ENCODE peak calls at places on chromosomes 5 and 9, in four cellular contexts. One of them, this sample, is unnamed.

GRCh38 chr9:116713266-116713665 is 26.2 kb downstream of the TRIM32 start:
- DNase-seq in left ventricle myocardium inferior: no peak
- DNase-seq in HCT116: no peak
- DNase-seq in ovary: no peak
- DNase-seq in this sample: no peak

GRCh38 chr5:83394190-83394589 is 77.4 kb upstream of the VCAN start:
- DNase-seq in HCT116: no peak
- DNase-seq in left ventricle myocardium inferior: no peak
- DNase-seq in ovary: no peak
- DNase-seq in this sample: no peak

GRCh38 chr5:125186911-125187375 is 440.5 kb upstream of the ZNF608 start:
- DNase-seq in ovary: no peak
- DNase-seq in left ventricle myocardium inferior: no peak
- DNase-seq in HCT116: no peak
- DNase-seq in this sample: no peak

GRCh38 chr9:128203024-128203841 is at the start of gene DNM1:
- DNase-seq in HCT116: no peak
- DNase-seq in ovary: peak; percentile 55
- DNase-seq in left ventricle myocardium inferior: peak; percentile 61
- DNase-seq in this sample: peak; percentile 65

GRCh38 chr5:10903786-10904560 is 142.9 kb upstream of the DAP start:
- DNase-seq in ovary: no peak
- DNase-seq in left ventricle myocardium inferior: no peak
- DNase-seq in HCT116: no peak
- DNase-seq in this sample: no peak

GRCh38 chr5:89343666-89344065 is 460.7 kb upstream of the MEF2C start:
- DNase-seq in ovary: no peak
- DNase-seq in HCT116: no peak
- DNase-seq in left ventricle myocardium inferior: no peak
- DNase-seq in this sample: no peak

GRCh38 chr9:126057869-126058467 is 268.7 kb upstream of the MVB12B start:
- DNase-seq in ovary: no peak
- DNase-seq in HCT116: no peak
- DNase-seq in left ventricle myocardium inferior: no peak
- DNase-seq in this sample: no peak

GRCh38 chr9:89532478-89532877 is 34.6 kb upstream of the SEMA4D start:
- DNase-seq in HCT116: no peak
- DNase-seq in ovary: no peak
- DNase-seq in left ventricle myocardium inferior: no peak
- DNase-seq in this sample: no peak

GRCh38 chr5:82719368-82719767 is 357.8 kb downstream of the TMEM167A start:
- DNase-seq in left ventricle myocardium inferior: no peak
- DNase-seq in ovary: no peak
- DNase-seq in HCT116: no peak
- DNase-seq in this sample: no peak

GRCh38 chr5:142669479-142669878 is 16.4 kb downstream of the FGF1 start:
- DNase-seq in HCT116: no peak
- DNase-seq in left ventricle myocardium inferior: no peak
- DNase-seq in ovary: no peak
- DNase-seq in this sample: no peak

GRCh38 chr9:113909421-113909820 is 33.3 kb downstream of the ZNF618 start:
- DNase-seq in ovary: no peak
- DNase-seq in HCT116: no peak
- DNase-seq in left ventricle myocardium inferior: no peak
- DNase-seq in this sample: no peak

GRCh38 chr5:75510417-75510835 is 1.0 kb downstream of the CERT1 start:
- DNase-seq in left ventricle myocardium inferior: no peak
- DNase-seq in ovary: no peak
- DNase-seq in HCT116: no peak
- DNase-seq in this sample: no peak

GRCh38 chr5:159906957-159907356 is 9.3 kb upstream of the ADRA1B start:
- DNase-seq in ovary: no peak
- DNase-seq in left ventricle myocardium inferior: no peak
- DNase-seq in HCT116: no peak
- DNase-seq in this sample: no peak

GRCh38 chr5:94433393-94434149 is 184.8 kb downstream of the KIAA0825 start:
- DNase-seq in HCT116: peak; percentile 73
- DNase-seq in left ventricle myocardium inferior: no peak
- DNase-seq in ovary: no peak
- DNase-seq in this sample: no peak

GRCh38 chr9:117019242-117019641 is 332.1 kb downstream of the TRIM32 start:
- DNase-seq in ovary: no peak
- DNase-seq in HCT116: no peak
- DNase-seq in left ventricle myocardium inferior: no peak
- DNase-seq in this sample: no peak

GRCh38 chr5:88787856-88788255 is 95.1 kb downstream of the MEF2C start:
- DNase-seq in left ventricle myocardium inferior: no peak
- DNase-seq in HCT116: no peak
- DNase-seq in ovary: no peak
- DNase-seq in this sample: no peak

GRCh38 chr5:42641321-42642005 is 115.2 kb upstream of the CCDC152 start:
- DNase-seq in left ventricle myocardium inferior: no peak
- DNase-seq in HCT116: no peak
- DNase-seq in ovary: no peak
- DNase-seq in this sample: no peak

GRCh38 chr5:38338455-38338854 is 80.1 kb downstream of the EGFLAM start:
- DNase-seq in HCT116: no peak
- DNase-seq in left ventricle myocardium inferior: no peak
- DNase-seq in ovary: no peak
- DNase-seq in this sample: no peak

GRCh38 chr5:108430931-108431608 is 49.2 kb upstream of the FBXL17 start:
- DNase-seq in ovary: no peak
- DNase-seq in left ventricle myocardium inferior: no peak
- DNase-seq in HCT116: no peak
- DNase-seq in this sample: no peak

GRCh38 chr9:123339666-123340414 is 16.2 kb upstream of the CRB2 start:
- DNase-seq in left ventricle myocardium inferior: no peak
- DNase-seq in ovary: no peak
- DNase-seq in HCT116: no peak
- DNase-seq in this sample: no peak

GRCh38 chr5:74636149-74636548 is 4.4 kb downstream of the ENC1 start:
- DNase-seq in left ventricle myocardium inferior: no peak
- DNase-seq in HCT116: no peak
- DNase-seq in ovary: no peak
- DNase-seq in this sample: no peak

GRCh38 chr5:171931163-171931562 is 75.3 kb downstream of the FBXW11 start:
- DNase-seq in left ventricle myocardium inferior: no peak
- DNase-seq in ovary: no peak
- DNase-seq in HCT116: no peak
- DNase-seq in this sample: no peak

GRCh38 chr5:173495225-173495904 is 121.1 kb downstream of the BOD1 start:
- DNase-seq in ovary: no peak
- DNase-seq in HCT116: no peak
- DNase-seq in left ventricle myocardium inferior: no peak
- DNase-seq in this sample: no peak

GRCh38 chr5:94802450-94802849 is 184.0 kb downstream of the SLF1 start:
- DNase-seq in ovary: no peak
- DNase-seq in HCT116: no peak
- DNase-seq in left ventricle myocardium inferior: no peak
- DNase-seq in this sample: no peak

GRCh38 chr5:168401880-168402279 is 84.4 kb upstream of the RARS1 start:
- DNase-seq in HCT116: no peak
- DNase-seq in left ventricle myocardium inferior: no peak
- DNase-seq in ovary: no peak
- DNase-seq in this sample: no peak

GRCh38 chr5:113212244-113212920 is 222.4 kb downstream of the TSSK1B start:
- DNase-seq in left ventricle myocardium inferior: peak; percentile 55
- DNase-seq in ovary: no peak
- DNase-seq in HCT116: no peak
- DNase-seq in this sample: no peak

GRCh38 chr5:74665246-74665645 is 19.8 kb upstream of the HEXB start:
- DNase-seq in ovary: no peak
- DNase-seq in HCT116: no peak
- DNase-seq in left ventricle myocardium inferior: no peak
- DNase-seq in this sample: no peak

GRCh38 chr9:1979815-1980367 is 35.3 kb upstream of the SMARCA2 start:
- DNase-seq in ovary: peak; percentile 27
- DNase-seq in HCT116: no peak
- DNase-seq in left ventricle myocardium inferior: peak; percentile 15
- DNase-seq in this sample: no peak

GRCh38 chr5:80275347-80275746 is 19.5 kb upstream of the SERINC5 start:
- DNase-seq in HCT116: no peak
- DNase-seq in left ventricle myocardium inferior: no peak
- DNase-seq in ovary: no peak
- DNase-seq in this sample: no peak

GRCh38 chr5:2657151-2657550 is 94.3 kb downstream of the IRX2 start:
- DNase-seq in left ventricle myocardium inferior: no peak
- DNase-seq in HCT116: no peak
- DNase-seq in ovary: no peak
- DNase-seq in this sample: no peak

GRCh38 chr9:105024529-105024928 is 96.6 kb upstream of the ABCA1 start:
- DNase-seq in left ventricle myocardium inferior: no peak
- DNase-seq in HCT116: no peak
- DNase-seq in ovary: no peak
- DNase-seq in this sample: no peak

GRCh38 chr5:73780297-73781080 is 154.5 kb downstream of the ARHGEF28 start:
- DNase-seq in HCT116: no peak
- DNase-seq in ovary: no peak
- DNase-seq in left ventricle myocardium inferior: no peak
- DNase-seq in this sample: no peak

GRCh38 chr9:110443878-110444245 is 106.2 kb upstream of the TXNDC8 start:
- DNase-seq in left ventricle myocardium inferior: no peak
- DNase-seq in HCT116: no peak
- DNase-seq in ovary: no peak
- DNase-seq in this sample: no peak

GRCh38 chr5:93604119-93604963 is 21.3 kb downstream of the NR2F1 start:
- DNase-seq in ovary: peak; percentile 50
- DNase-seq in HCT116: no peak
- DNase-seq in left ventricle myocardium inferior: no peak
- DNase-seq in this sample: no peak

GRCh38 chr5:6576861-6577501 is 55.9 kb downstream of the NSUN2 start:
- DNase-seq in ovary: no peak
- DNase-seq in left ventricle myocardium inferior: no peak
- DNase-seq in HCT116: peak; percentile 44
- DNase-seq in this sample: no peak

GRCh38 chr5:133357758-133358157 is 254.6 kb downstream of the FSTL4 start:
- DNase-seq in ovary: no peak
- DNase-seq in HCT116: no peak
- DNase-seq in left ventricle myocardium inferior: no peak
- DNase-seq in this sample: no peak

GRCh38 chr5:55535199-55535905 is 588 bp upstream of the PLPP1 start:
- DNase-seq in ovary: no peak
- DNase-seq in HCT116: no peak
- DNase-seq in left ventricle myocardium inferior: no peak
- DNase-seq in this sample: no peak
- H3K4me1 ChIP-seq in ovary: peaks cover 5% of the 10 kb centered on the region
- H3K4me1 ChIP-seq in HCT116: peaks cover 19% of the 10 kb centered on the region
- H3K4me1 ChIP-seq in left ventricle myocardium inferior: peaks cover 56% of the 10 kb centered on the region
- H3K4me1 ChIP-seq in this sample: peaks cover 13% of the 10 kb centered on the region

GRCh38 chr5:16457853-16458252 is 7.7 kb downstream of the ZNF622 start:
- DNase-seq in HCT116: no peak
- DNase-seq in ovary: no peak
- DNase-seq in left ventricle myocardium inferior: no peak
- DNase-seq in this sample: no peak
- H3K4me1 ChIP-seq in HCT116: no peaks in the 10 kb centered on the region
- H3K4me1 ChIP-seq in ovary: peaks cover 4% of the 10 kb centered on the region
- H3K4me1 ChIP-seq in left ventricle myocardium inferior: peaks cover 96% of the 10 kb centered on the region
- H3K4me1 ChIP-seq in this sample: peaks cover 21% of the 10 kb centered on the region

GRCh38 chr5:135051872-135052271 is 17.8 kb upstream of the PITX1 start:
- DNase-seq in left ventricle myocardium inferior: no peak
- DNase-seq in HCT116: no peak
- DNase-seq in ovary: no peak
- DNase-seq in this sample: no peak
- H3K4me1 ChIP-seq in left ventricle myocardium inferior: peaks cover 19% of the 10 kb centered on the region
- H3K4me1 ChIP-seq in HCT116: peaks cover 8% of the 10 kb centered on the region
- H3K4me1 ChIP-seq in ovary: no peaks in the 10 kb centered on the region
- H3K4me1 ChIP-seq in this sample: no peaks in the 10 kb centered on the region

GRCh38 chr5:59126665-59127354 is 543.9 kb downstream of the RAB3C start:
- DNase-seq in ovary: no peak
- DNase-seq in left ventricle myocardium inferior: no peak
- DNase-seq in HCT116: no peak
- DNase-seq in this sample: no peak

GRCh38 chr5:59124983-59125960 is 542.4 kb downstream of the RAB3C start:
- DNase-seq in left ventricle myocardium inferior: no peak
- DNase-seq in ovary: no peak
- DNase-seq in HCT116: no peak
- DNase-seq in this sample: no peak

GRCh38 chr5:59125961-59126360 is 543.1 kb downstream of the RAB3C start:
- DNase-seq in left ventricle myocardium inferior: no peak
- DNase-seq in HCT116: no peak
- DNase-seq in ovary: no peak
- DNase-seq in this sample: no peak

GRCh38 chr5:59119480-59119879 is 536.6 kb downstream of the RAB3C start:
- DNase-seq in HCT116: no peak
- DNase-seq in left ventricle myocardium inferior: no peak
- DNase-seq in ovary: no peak
- DNase-seq in this sample: no peak

GRCh38 chr5:59123595-59124561 is 541.0 kb downstream of the RAB3C start:
- DNase-seq in left ventricle myocardium inferior: no peak
- DNase-seq in HCT116: no peak
- DNase-seq in ovary: no peak
- DNase-seq in this sample: no peak
- H3K4me1 ChIP-seq in left ventricle myocardium inferior: peaks cover 53% of the 10 kb centered on the region
- H3K4me1 ChIP-seq in HCT116: peaks cover 26% of the 10 kb centered on the region
- H3K4me1 ChIP-seq in ovary: no peaks in the 10 kb centered on the region
- H3K4me1 ChIP-seq in this sample: peaks cover 45% of the 10 kb centered on the region

DNA sequence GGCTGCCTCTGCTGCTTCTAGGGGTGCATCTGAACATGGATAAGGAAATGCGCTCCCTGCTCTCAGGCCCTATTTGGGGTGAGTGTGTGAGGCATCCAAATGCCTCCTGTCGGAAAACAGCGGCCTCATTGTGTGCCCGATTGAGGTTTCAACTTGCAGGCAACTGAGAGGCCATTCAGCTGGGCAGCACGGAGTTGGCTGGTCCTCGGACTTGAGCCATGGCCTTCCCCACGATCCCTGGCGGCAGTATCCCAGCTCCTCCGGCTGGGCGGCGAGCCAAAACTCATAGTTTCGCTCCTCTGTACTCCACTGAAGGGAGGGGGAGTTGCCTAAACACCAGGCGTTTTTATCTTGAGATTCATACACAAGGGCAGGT is 597.3 kb upstream of the SGCD start:
- DNase-seq in ovary: peak; percentile 16
- DNase-seq in left ventricle myocardium inferior: peak; percentile 77
- DNase-seq in HCT116: no peak
- DNase-seq in this sample: no peak
- H3K4me1 ChIP-seq in ovary: peaks cover 6% of the 10 kb centered on the region
- H3K4me1 ChIP-seq in left ventricle myocardium inferior: peaks cover 47% of the 10 kb centered on the region
- H3K4me1 ChIP-seq in HCT116: no peaks in the 10 kb centered on the region
- H3K4me1 ChIP-seq in this sample: no peaks in the 10 kb centered on the region

This sample was measured in effector memory CD4-positive, alpha-beta T cell.